ENCODE peak calls at places on chromosomes 12 and 14, in six cellular contexts. T is GM12865; U is T-helper 1 cell; S is NCI-H2029 treated with DMSO at 0.1 percent for 48 hours; M is stimulated activated CD4-positive, alpha-beta T cell treated with anti-CD3 and anti-CD28 coated beads, Interleukin-4, amount 100 ng/mL, for 48 hours; F is hepatocyte. E is an unnamed sample.
A peak's percentile ranks its signal among the peaks of the same experiment; 100 is the strongest.

GRCh38 chr12:55718020-55718419 is 2.2 kb upstream of the RDH5 start:
- DNase-seq in T (no peak), U (no peak), S (no peak), M (no peak), F (no peak), E (no peak)

GRCh38 chr14:51295666-51296263 is 55.7 kb downstream of the TMX1 start:
- DNase-seq in T (no peak), U (no peak), S (no peak), M (no peak), F (no peak), E (no peak)

GRCh38 chr14:78902010-78902623 is 731.9 kb downstream of the NRXN3 start:
- DNase-seq in T (peak; percentile 47), U (no peak), S (no peak), M (peak; percentile 0), F (peak; percentile 66), E (peak; percentile 30)

GRCh38 chr12:131511391-131511802 is 199.5 kb upstream of the SFSWAP start:
- DNase-seq in T (peak; percentile 85), U (peak; percentile 20), S (no peak), M (peak; percentile 47), F (no peak), E (no peak)

GRCh38 chr12:90978117-90978770 is 23.3 kb upstream of the CCER1 start:
- DNase-seq in T (peak; percentile 46), U (no peak), S (peak; percentile 12), M (no peak), F (peak; percentile 69), E (no peak)

GRCh38 chr14:45905672-45906071 is 652.7 kb upstream of the MIS18BP1 start:
- DNase-seq in T (no peak), U (no peak), S (no peak), M (no peak), F (no peak), E (no peak)

GRCh38 chr12:10661338-10661737 is 12.5 kb downstream of the STYK1 start:
- DNase-seq in T (no peak), U (no peak), S (no peak), M (no peak), F (no peak), E (no peak)

GRCh38 chr14:89572566-89573398 is 155.7 kb upstream of the FOXN3 start:
- DNase-seq in T (no peak), U (no peak), S (no peak), M (no peak), F (no peak), E (no peak)

GRCh38 chr12:101021911-101022388 is 188.1 kb downstream of the SLC5A8 start:
- DNase-seq in T (no peak), U (no peak), S (no peak), M (no peak), F (no peak), E (no peak)

GRCh38 chr14:74571901-74572828 is 39.9 kb downstream of the LTBP2 start:
- DNase-seq in T (no peak), U (no peak), S (no peak), M (no peak), F (peak; percentile 57), E (no peak)

GRCh38 chr12:114984641-114985041 is 300.7 kb upstream of the TBX3 start:
- DNase-seq in T (no peak), U (no peak), S (no peak), M (no peak), F (no peak), E (no peak)

GRCh38 chr12:94832780-94833760 is 170.4 kb downstream of the NDUFA12 start:
- DNase-seq in T (no peak), U (no peak), S (peak; percentile 54), M (no peak), F (peak; percentile 49), E (peak; percentile 84)

GRCh38 chr14:74566174-74567125 is 45.6 kb downstream of the LTBP2 start:
- DNase-seq in T (no peak), U (no peak), S (no peak), M (no peak), F (no peak), E (no peak)

GRCh38 chr12:11839093-11839641 is 189.7 kb downstream of the ETV6 start:
- DNase-seq in T (no peak), U (no peak), S (peak; percentile 96), M (no peak), F (no peak), E (peak; percentile 33)

E was measured in NCI-H2107.